ENCODE peak calls at places on chromosomes 13 and 19, in six cellular contexts. One of them, this sample, is unnamed.

GRCh38 chr13:24183741-24184182 is 23.2 kb downstream of the SPATA13 start:
- DNase-seq in body of pancreas: peak; percentile 85
- DNase-seq in heart right ventricle: no peak
- DNase-seq in SK-N-MC: no peak
- DNase-seq in pancreas: peak; percentile 77
- DNase-seq in cardiac muscle cell: no peak
- DNase-seq in this sample: no peak

GRCh38 chr19:28920269-28921066 is 292.5 kb downstream of the UQCRFS1 start:
- DNase-seq in cardiac muscle cell: no peak
- DNase-seq in pancreas: no peak
- DNase-seq in heart right ventricle: no peak
- DNase-seq in body of pancreas: no peak
- DNase-seq in SK-N-MC: no peak
- DNase-seq in this sample: peak; percentile 65

GRCh38 chr19:49968279-49968922 is 7.4 kb upstream of the SIGLEC11 start:
- DNase-seq in heart right ventricle: no peak
- DNase-seq in cardiac muscle cell: no peak
- DNase-seq in SK-N-MC: no peak
- DNase-seq in pancreas: no peak
- DNase-seq in body of pancreas: no peak
- DNase-seq in this sample: no peak

GRCh38 chr19:28465317-28466086 is 747.4 kb downstream of the UQCRFS1 start:
- DNase-seq in heart right ventricle: no peak
- DNase-seq in body of pancreas: no peak
- DNase-seq in pancreas: no peak
- DNase-seq in SK-N-MC: no peak
- DNase-seq in cardiac muscle cell: no peak
- DNase-seq in this sample: no peak

GRCh38 chr19:308471-309205 is 17.4 kb upstream of the PLPP2 start:
- DNase-seq in SK-N-MC: no peak
- DNase-seq in heart right ventricle: peak; percentile 2
- DNase-seq in body of pancreas: no peak
- DNase-seq in pancreas: no peak
- DNase-seq in cardiac muscle cell: no peak
- DNase-seq in this sample: no peak

GRCh38 chr19:2273356-2274184 is 8.4 kb downstream of the PEAK3 start:
- DNase-seq in cardiac muscle cell: peak; percentile 86
- DNase-seq in pancreas: peak; percentile 84
- DNase-seq in heart right ventricle: peak; percentile 71
- DNase-seq in body of pancreas: peak; percentile 77
- DNase-seq in SK-N-MC: no peak
- DNase-seq in this sample: no peak

GRCh38 chr13:66634384-66634783 is 595.8 kb downstream of the PCDH9 start:
- DNase-seq in pancreas: no peak
- DNase-seq in heart right ventricle: no peak
- DNase-seq in body of pancreas: no peak
- DNase-seq in cardiac muscle cell: peak; percentile 27
- DNase-seq in SK-N-MC: no peak
- DNase-seq in this sample: no peak

GRCh38 chr19:29260477-29261317 is 47.7 kb upstream of the UQCRFS1 start:
- DNase-seq in pancreas: no peak
- DNase-seq in cardiac muscle cell: peak; percentile 60
- DNase-seq in SK-N-MC: no peak
- DNase-seq in heart right ventricle: no peak
- DNase-seq in body of pancreas: no peak
- DNase-seq in this sample: no peak

GRCh38 chr13:97004886-97005285 is 10.6 kb upstream of the OXGR1 start:
- DNase-seq in pancreas: no peak
- DNase-seq in SK-N-MC: no peak
- DNase-seq in body of pancreas: no peak
- DNase-seq in cardiac muscle cell: no peak
- DNase-seq in heart right ventricle: no peak
- DNase-seq in this sample: no peak

DNA sequence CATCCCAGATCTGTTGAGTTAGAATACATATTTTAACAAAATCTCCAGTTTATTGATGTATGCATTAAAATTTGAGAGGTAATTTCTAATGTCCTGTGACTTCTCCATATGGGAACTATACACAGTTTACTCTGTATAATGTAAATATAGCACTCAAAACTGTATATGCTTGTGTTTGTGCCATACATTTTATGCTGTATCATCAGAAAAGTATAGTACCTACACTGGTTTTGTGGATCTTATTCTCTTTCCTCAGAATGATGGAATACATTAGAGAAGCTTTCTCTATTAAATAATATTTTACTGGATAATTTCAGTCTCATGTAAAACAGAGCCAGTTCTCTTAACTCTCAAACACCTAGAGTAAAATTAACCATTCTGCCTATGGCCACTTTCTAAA is 53.6 kb downstream of the ZNF254 start:
- DNase-seq in heart right ventricle: no peak
- DNase-seq in SK-N-MC: no peak
- DNase-seq in cardiac muscle cell: no peak
- DNase-seq in body of pancreas: no peak
- DNase-seq in pancreas: no peak
- DNase-seq in this sample: no peak
- H3K27ac ChIP-seq in heart right ventricle: no peak overlapping the region
- H3K27ac ChIP-seq in SK-N-MC: no peak overlapping the region
- H3K27ac ChIP-seq in cardiac muscle cell: no peak overlapping the region
- H3K27ac ChIP-seq in body of pancreas: no peak overlapping the region
- H3K27ac ChIP-seq in pancreas: no peak overlapping the region
- H3K27ac ChIP-seq in this sample: no peak overlapping the region

GRCh38 chr19:48332662-48333466 is 7.5 kb downstream of the EMP3 start:
- DNase-seq in cardiac muscle cell: peak; percentile 97
- DNase-seq in heart right ventricle: peak; percentile 92
- DNase-seq in SK-N-MC: peak; percentile 90
- DNase-seq in body of pancreas: peak; percentile 93
- DNase-seq in pancreas: peak; percentile 96
- DNase-seq in this sample: peak; percentile 82

GRCh38 chr19:48332351-48332661 is 7.0 kb downstream of the EMP3 start:
- DNase-seq in SK-N-MC: no peak
- DNase-seq in body of pancreas: no peak
- DNase-seq in cardiac muscle cell: no peak
- DNase-seq in pancreas: no peak
- DNase-seq in heart right ventricle: no peak
- DNase-seq in this sample: no peak

GRCh38 chr19:48333467-48334384 is 8.4 kb downstream of the EMP3 start:
- DNase-seq in pancreas: peak; percentile 95
- DNase-seq in cardiac muscle cell: peak; percentile 93
- DNase-seq in body of pancreas: peak; percentile 95
- DNase-seq in SK-N-MC: no peak
- DNase-seq in heart right ventricle: peak; percentile 86
- DNase-seq in this sample: peak; percentile 81

GRCh38 chr19:48329167-48329891 is 4.0 kb downstream of the EMP3 start:
- DNase-seq in body of pancreas: peak; percentile 32
- DNase-seq in heart right ventricle: no peak
- DNase-seq in pancreas: no peak
- DNase-seq in cardiac muscle cell: no peak
- DNase-seq in SK-N-MC: no peak
- DNase-seq in this sample: peak; percentile 12

GRCh38 chr19:48330012-48330681 is 4.8 kb downstream of the EMP3 start:
- DNase-seq in heart right ventricle: peak; percentile 81
- DNase-seq in body of pancreas: peak; percentile 88
- DNase-seq in SK-N-MC: no peak
- DNase-seq in pancreas: peak; percentile 84
- DNase-seq in cardiac muscle cell: peak; percentile 90
- DNase-seq in this sample: peak; percentile 12
- H3K27ac ChIP-seq in heart right ventricle: peak overlapping the region; percentile 29
- H3K27ac ChIP-seq in body of pancreas: peak overlapping the region; percentile 81
- H3K27ac ChIP-seq in SK-N-MC: peak overlapping the region; percentile 64
- H3K27ac ChIP-seq in pancreas: peak overlapping the region; percentile 95
- H3K27ac ChIP-seq in cardiac muscle cell: peak overlapping the region; percentile 37
- H3K27ac ChIP-seq in this sample: peak overlapping the region; percentile 98

GRCh38 chr13:44364601-44365000 is 9.0 kb upstream of the SERP2 start:
- DNase-seq in cardiac muscle cell: no peak
- DNase-seq in heart right ventricle: no peak
- DNase-seq in body of pancreas: no peak
- DNase-seq in SK-N-MC: no peak
- DNase-seq in pancreas: no peak
- DNase-seq in this sample: no peak

GRCh38 chr13:44362394-44363040 is 11.1 kb upstream of the SERP2 start:
- DNase-seq in cardiac muscle cell: no peak
- DNase-seq in pancreas: no peak
- DNase-seq in body of pancreas: no peak
- DNase-seq in heart right ventricle: no peak
- DNase-seq in SK-N-MC: no peak
- DNase-seq in this sample: no peak

GRCh38 chr13:44365899-44366298 is 7.7 kb upstream of the SERP2 start:
- DNase-seq in pancreas: no peak
- DNase-seq in cardiac muscle cell: no peak
- DNase-seq in body of pancreas: no peak
- DNase-seq in SK-N-MC: no peak
- DNase-seq in heart right ventricle: no peak
- DNase-seq in this sample: no peak

GRCh38 chr13:44364019-44364418 is 9.6 kb upstream of the SERP2 start:
- DNase-seq in cardiac muscle cell: peak; percentile 75
- DNase-seq in pancreas: no peak
- DNase-seq in body of pancreas: no peak
- DNase-seq in SK-N-MC: no peak
- DNase-seq in heart right ventricle: peak; percentile 40
- DNase-seq in this sample: no peak

DNA sequence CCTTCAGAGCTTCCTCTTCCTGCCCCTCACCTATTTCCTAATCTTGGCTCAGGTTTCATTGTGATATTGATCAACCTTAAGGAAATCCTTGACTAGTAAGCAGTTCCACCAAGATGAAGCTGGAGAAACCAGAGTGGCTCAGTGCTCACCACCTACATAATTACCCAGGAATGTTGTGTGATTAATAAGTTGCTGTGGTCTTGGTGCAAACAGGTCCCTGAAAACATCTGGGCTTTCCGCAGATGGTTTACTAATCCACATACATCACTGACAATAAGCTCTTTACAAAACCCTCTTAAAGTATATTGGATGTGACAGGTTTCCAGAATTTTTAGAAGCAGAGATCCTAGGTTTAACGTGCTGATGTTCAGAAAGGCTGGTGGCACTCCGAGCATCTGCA is 8.6 kb upstream of the SERP2 start:
- DNase-seq in pancreas: no peak
- DNase-seq in SK-N-MC: no peak
- DNase-seq in body of pancreas: no peak
- DNase-seq in cardiac muscle cell: no peak
- DNase-seq in heart right ventricle: no peak
- DNase-seq in this sample: no peak
- H3K27ac ChIP-seq in pancreas: no peak overlapping the region
- H3K27ac ChIP-seq in SK-N-MC: no peak overlapping the region
- H3K27ac ChIP-seq in body of pancreas: no peak overlapping the region
- H3K27ac ChIP-seq in cardiac muscle cell: no peak overlapping the region
- H3K27ac ChIP-seq in heart right ventricle: no peak overlapping the region
- H3K27ac ChIP-seq in this sample: no peak overlapping the region

GRCh38 chr19:16822648-16823047 is 6.5 kb upstream of the SIN3B start:
- DNase-seq in pancreas: no peak
- DNase-seq in cardiac muscle cell: no peak
- DNase-seq in SK-N-MC: no peak
- DNase-seq in body of pancreas: no peak
- DNase-seq in heart right ventricle: no peak
- DNase-seq in this sample: no peak

GRCh38 chr19:16825312-16826168 is 3.7 kb upstream of the SIN3B start:
- DNase-seq in heart right ventricle: peak; percentile 70
- DNase-seq in body of pancreas: peak; percentile 47
- DNase-seq in cardiac muscle cell: no peak
- DNase-seq in SK-N-MC: no peak
- DNase-seq in pancreas: peak; percentile 44
- DNase-seq in this sample: no peak

GRCh38 chr19:16820056-16820455 is 9.1 kb upstream of the SIN3B start:
- DNase-seq in heart right ventricle: no peak
- DNase-seq in SK-N-MC: no peak
- DNase-seq in cardiac muscle cell: no peak
- DNase-seq in body of pancreas: no peak
- DNase-seq in pancreas: no peak
- DNase-seq in this sample: no peak

GRCh38 chr19:16824658-16825311 is 4.4 kb upstream of the SIN3B start:
- DNase-seq in pancreas: no peak
- DNase-seq in SK-N-MC: no peak
- DNase-seq in cardiac muscle cell: no peak
- DNase-seq in body of pancreas: no peak
- DNase-seq in heart right ventricle: no peak
- DNase-seq in this sample: no peak

DNA sequence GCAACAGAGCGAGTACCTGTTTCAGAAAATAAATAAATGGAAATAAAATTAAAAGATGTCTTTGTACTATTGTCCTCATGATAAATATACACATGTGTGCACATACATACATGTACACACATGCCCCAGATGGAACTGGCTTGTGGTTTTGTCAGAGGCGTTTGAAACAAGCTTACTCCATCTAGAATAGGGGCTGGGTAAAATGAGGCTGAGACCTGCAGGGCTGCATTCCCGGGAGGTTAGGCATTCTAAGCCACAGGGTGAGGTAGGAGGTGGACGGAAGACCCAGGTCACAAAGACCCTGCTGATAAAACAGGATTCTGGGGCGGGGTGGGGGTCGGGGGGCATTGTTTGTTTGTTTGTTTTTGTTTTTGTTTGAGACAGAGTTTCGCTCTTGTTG is 8.1 kb upstream of the SIN3B start:
- DNase-seq in heart right ventricle: no peak
- DNase-seq in body of pancreas: no peak
- DNase-seq in SK-N-MC: no peak
- DNase-seq in pancreas: no peak
- DNase-seq in cardiac muscle cell: no peak
- DNase-seq in this sample: no peak
- H3K27ac ChIP-seq in heart right ventricle: no peak overlapping the region
- H3K27ac ChIP-seq in body of pancreas: no peak overlapping the region
- H3K27ac ChIP-seq in SK-N-MC: no peak overlapping the region
- H3K27ac ChIP-seq in pancreas: no peak overlapping the region
- H3K27ac ChIP-seq in cardiac muscle cell: no peak overlapping the region
- H3K27ac ChIP-seq in this sample: no peak overlapping the region